ENCODE peak calls at places on chromosomes 2 and 18, in four cellular contexts. One of them, this sample, is unnamed.

GRCh38 chr2:222627764-222628163 is 28.1 kb downstream of the FARSB start:
- DNase-seq in NCI-H774: no peak
- DNase-seq in spleen: no peak
- DNase-seq in NCI-H1930: no peak
- DNase-seq in this sample: no peak

GRCh38 chr18:22503803-22504202 is 86.1 kb upstream of the CTAGE1 start:
- DNase-seq in spleen: no peak
- DNase-seq in NCI-H1930: no peak
- DNase-seq in NCI-H774: no peak
- DNase-seq in this sample: no peak

GRCh38 chr2:25187729-25188350 is 19.5 kb upstream of the POMC start:
- DNase-seq in NCI-H774: no peak
- DNase-seq in spleen: no peak
- DNase-seq in NCI-H1930: no peak
- DNase-seq in this sample: no peak

GRCh38 chr18:76490701-76491171 is 4.3 kb downstream of the ZNF516 start:
- DNase-seq in spleen: peak; percentile 92
- DNase-seq in NCI-H774: peak; percentile 11
- DNase-seq in NCI-H1930: no peak
- DNase-seq in this sample: peak; percentile 60

GRCh38 chr2:235468978-235469694 is 24.7 kb upstream of the AGAP1 start:
- DNase-seq in NCI-H1930: no peak
- DNase-seq in NCI-H774: no peak
- DNase-seq in spleen: no peak
- DNase-seq in this sample: peak; percentile 25

GRCh38 chr2:237449193-237449797 is 35.3 kb upstream of the COL6A3 start:
- DNase-seq in NCI-H774: no peak
- DNase-seq in NCI-H1930: no peak
- DNase-seq in spleen: no peak
- DNase-seq in this sample: no peak

GRCh38 chr2:185771396-185771795 is 32.8 kb downstream of the FSIP2 start:
- DNase-seq in NCI-H1930: no peak
- DNase-seq in NCI-H774: no peak
- DNase-seq in spleen: no peak
- DNase-seq in this sample: no peak

GRCh38 chr2:225164406-225165048 is 122.3 kb upstream of the DOCK10 start:
- DNase-seq in NCI-H1930: no peak
- DNase-seq in spleen: no peak
- DNase-seq in NCI-H774: no peak
- DNase-seq in this sample: no peak

GRCh38 chr2:167844714-167845530 is 402.5 kb downstream of the STK39 start:
- DNase-seq in NCI-H1930: no peak
- DNase-seq in spleen: no peak
- DNase-seq in NCI-H774: peak; percentile 59
- DNase-seq in this sample: peak; percentile 40

GRCh38 chr18:13264091-13264777 is 45.7 kb downstream of the LDLRAD4 start:
- DNase-seq in NCI-H774: no peak
- DNase-seq in NCI-H1930: no peak
- DNase-seq in spleen: no peak
- DNase-seq in this sample: no peak

GRCh38 chr2:68565858-68566257 is 77.5 kb upstream of the PROKR1 start:
- DNase-seq in spleen: no peak
- DNase-seq in NCI-H774: no peak
- DNase-seq in NCI-H1930: no peak
- DNase-seq in this sample: no peak

GRCh38 chr2:224059178-224059577 is 20.1 kb upstream of the SERPINE2 start:
- DNase-seq in NCI-H1930: no peak
- DNase-seq in NCI-H774: no peak
- DNase-seq in spleen: no peak
- DNase-seq in this sample: no peak

GRCh38 chr2:112749755-112750559 is 14.5 kb downstream of the CKAP2L start:
- DNase-seq in spleen: peak; percentile 95
- DNase-seq in NCI-H774: peak; percentile 24
- DNase-seq in NCI-H1930: peak; percentile 24
- DNase-seq in this sample: peak; percentile 41

GRCh38 chr2:168348076-168348475 is 100.7 kb upstream of the STK39 start:
- DNase-seq in NCI-H774: peak; percentile 54
- DNase-seq in NCI-H1930: peak; percentile 18
- DNase-seq in spleen: no peak
- DNase-seq in this sample: peak; percentile 22

GRCh38 chr2:67311536-67311935 is 85.6 kb upstream of the ETAA1 start:
- DNase-seq in NCI-H1930: no peak
- DNase-seq in NCI-H774: no peak
- DNase-seq in spleen: no peak
- DNase-seq in this sample: no peak

GRCh38 chr2:120912101-120912985 is 176.7 kb downstream of the GLI2 start:
- DNase-seq in NCI-H1930: no peak
- DNase-seq in NCI-H774: no peak
- DNase-seq in spleen: no peak
- DNase-seq in this sample: no peak

GRCh38 chr2:219576505-219577388 is 4.6 kb downstream of the INHA start:
- DNase-seq in NCI-H774: peak; percentile 22
- DNase-seq in NCI-H1930: no peak
- DNase-seq in spleen: no peak
- DNase-seq in this sample: peak; percentile 71

GRCh38 chr2:42009657-42010580 is 37.9 kb upstream of the PKDCC start:
- DNase-seq in spleen: no peak
- DNase-seq in NCI-H774: no peak
- DNase-seq in NCI-H1930: no peak
- DNase-seq in this sample: no peak

GRCh38 chr2:84888401-84889276 is 7.8 kb upstream of the TRABD2A start:
- DNase-seq in NCI-H1930: no peak
- DNase-seq in NCI-H774: no peak
- DNase-seq in spleen: no peak
- DNase-seq in this sample: no peak

GRCh38 chr2:55999790-56000189 is 76.2 kb upstream of the EFEMP1 start:
- DNase-seq in NCI-H1930: no peak
- DNase-seq in spleen: no peak
- DNase-seq in NCI-H774: no peak
- DNase-seq in this sample: no peak

GRCh38 chr2:8581048-8581561 is 100.8 kb upstream of the ID2 start:
- DNase-seq in NCI-H774: no peak
- DNase-seq in spleen: peak; percentile 79
- DNase-seq in NCI-H1930: no peak
- DNase-seq in this sample: peak; percentile 75

GRCh38 chr2:23595601-23596251 is 210.7 kb downstream of the KLHL29 start:
- DNase-seq in NCI-H774: peak; percentile 75
- DNase-seq in NCI-H1930: no peak
- DNase-seq in spleen: peak; percentile 64
- DNase-seq in this sample: peak; percentile 55

GRCh38 chr2:178997067-178997466 is 52.9 kb downstream of the CCDC141 start:
- DNase-seq in spleen: no peak
- DNase-seq in NCI-H774: no peak
- DNase-seq in NCI-H1930: no peak
- DNase-seq in this sample: no peak

GRCh38 chr2:45435316-45435715 is 175.8 kb downstream of the SRBD1 start:
- DNase-seq in NCI-H774: no peak
- DNase-seq in NCI-H1930: no peak
- DNase-seq in spleen: no peak
- DNase-seq in this sample: peak; percentile 9

GRCh38 chr2:119431976-119432881 is 575 bp downstream of the TMEM37 start:
- DNase-seq in NCI-H774: no peak
- DNase-seq in spleen: no peak
- DNase-seq in NCI-H1930: no peak
- DNase-seq in this sample: no peak

GRCh38 chr2:18384242-18384641 is 176.2 kb downstream of the RDH14 start:
- DNase-seq in spleen: no peak
- DNase-seq in NCI-H1930: no peak
- DNase-seq in NCI-H774: no peak
- DNase-seq in this sample: no peak

GRCh38 chr2:22801071-22801470 is 583.9 kb upstream of the KLHL29 start:
- DNase-seq in NCI-H774: no peak
- DNase-seq in NCI-H1930: no peak
- DNase-seq in spleen: no peak
- DNase-seq in this sample: no peak